ENCODE peak calls at places on chromosomes 5 and 9, in six cellular contexts. One of them, this sample, is unnamed. For H3K4me1, the result is how much of the 10 kb centered on the place peaks cover.

GRCh38 chr5:110517396-110517795 is 209.1 kb downstream of the TMEM232 start:
- DNase-seq in HCT116: no peak
- DNase-seq in IMR-90: no peak
- DNase-seq in body of pancreas: no peak
- DNase-seq in tibial nerve: no peak
- DNase-seq in stomach: no peak
- DNase-seq in this sample: no peak

GRCh38 chr5:88827997-88828396 is 55.0 kb downstream of the MEF2C start:
- DNase-seq in HCT116: no peak
- DNase-seq in IMR-90: peak
- DNase-seq in body of pancreas: no peak
- DNase-seq in tibial nerve: no peak
- DNase-seq in stomach: no peak
- DNase-seq in this sample: no peak

GRCh38 chr9:96217756-96218693 is 84.0 kb downstream of the HSD17B3 start:
- DNase-seq in HCT116: no peak
- DNase-seq in IMR-90: peak
- DNase-seq in body of pancreas: peak
- DNase-seq in tibial nerve: peak
- DNase-seq in stomach: peak
- DNase-seq in this sample: peak

GRCh38 chr5:6827815-6828214 is 114.6 kb downstream of the TENT4A start:
- DNase-seq in HCT116: no peak
- DNase-seq in IMR-90: no peak
- DNase-seq in body of pancreas: no peak
- DNase-seq in tibial nerve: no peak
- DNase-seq in stomach: no peak
- DNase-seq in this sample: no peak

GRCh38 chr5:124878583-124879345 is 132.3 kb upstream of the ZNF608 start:
- DNase-seq in HCT116: no peak
- DNase-seq in IMR-90: no peak
- DNase-seq in body of pancreas: peak
- DNase-seq in tibial nerve: no peak
- DNase-seq in stomach: no peak
- DNase-seq in this sample: no peak

GRCh38 chr9:79578891-79579290 is 7.1 kb downstream of the TLE4 start:
- DNase-seq in HCT116: no peak
- DNase-seq in IMR-90: no peak
- DNase-seq in body of pancreas: no peak
- DNase-seq in tibial nerve: no peak
- DNase-seq in stomach: no peak
- DNase-seq in this sample: no peak

GRCh38 chr5:177455036-177455660 is 8.5 kb downstream of the PRR7 start:
- DNase-seq in HCT116: peak
- DNase-seq in IMR-90: peak
- DNase-seq in body of pancreas: peak
- DNase-seq in tibial nerve: no peak
- DNase-seq in stomach: peak
- DNase-seq in this sample: peak

GRCh38 chr9:121684381-121685145 is 33.1 kb downstream of the DAB2IP start:
- DNase-seq in HCT116: no peak
- DNase-seq in IMR-90: no peak
- DNase-seq in body of pancreas: peak
- DNase-seq in tibial nerve: no peak
- DNase-seq in stomach: peak
- DNase-seq in this sample: no peak

GRCh38 chr5:101663543-101663942 is 632.5 kb downstream of the SLCO4C1 start:
- DNase-seq in HCT116: no peak
- DNase-seq in IMR-90: no peak
- DNase-seq in body of pancreas: no peak
- DNase-seq in tibial nerve: no peak
- DNase-seq in stomach: no peak
- DNase-seq in this sample: no peak

GRCh38 chr9:89527084-89527483 is 29.2 kb upstream of the SEMA4D start:
- DNase-seq in HCT116: no peak
- DNase-seq in IMR-90: no peak
- DNase-seq in body of pancreas: no peak
- DNase-seq in tibial nerve: peak
- DNase-seq in stomach: peak
- DNase-seq in this sample: no peak

GRCh38 chr9:136050706-136051567 is 44.2 kb downstream of the NACC2 start:
- DNase-seq in HCT116: no peak
- DNase-seq in IMR-90: peak
- DNase-seq in body of pancreas: no peak
- DNase-seq in tibial nerve: no peak
- DNase-seq in stomach: no peak
- DNase-seq in this sample: no peak

GRCh38 chr9:70868661-70869652 is 252.5 kb downstream of the TRPM3 start:
- DNase-seq in HCT116: no peak
- DNase-seq in IMR-90: no peak
- DNase-seq in body of pancreas: no peak
- DNase-seq in tibial nerve: no peak
- DNase-seq in stomach: peak
- DNase-seq in this sample: no peak

GRCh38 chr5:163105456-163105855 is 331.9 kb upstream of the CCNG1 start:
- DNase-seq in HCT116: no peak
- DNase-seq in IMR-90: no peak
- DNase-seq in body of pancreas: no peak
- DNase-seq in tibial nerve: no peak
- DNase-seq in stomach: no peak
- DNase-seq in this sample: no peak

GRCh38 chr9:93020151-93020550 is 38.4 kb upstream of the SUSD3 start:
- DNase-seq in HCT116: no peak
- DNase-seq in IMR-90: no peak
- DNase-seq in body of pancreas: no peak
- DNase-seq in tibial nerve: no peak
- DNase-seq in stomach: no peak
- DNase-seq in this sample: no peak

GRCh38 chr9:96100385-96100978 is 201.5 kb downstream of the HSD17B3 start:
- DNase-seq in HCT116: no peak
- DNase-seq in IMR-90: no peak
- DNase-seq in body of pancreas: no peak
- DNase-seq in tibial nerve: no peak
- DNase-seq in stomach: no peak
- DNase-seq in this sample: no peak

GRCh38 chr9:98075332-98075805 is 18.8 kb downstream of the NANS start:
- DNase-seq in HCT116: peak
- DNase-seq in IMR-90: peak
- DNase-seq in body of pancreas: no peak
- DNase-seq in tibial nerve: peak
- DNase-seq in stomach: peak
- DNase-seq in this sample: no peak

GRCh38 chr9:95171001-95171400 is 146.5 kb downstream of the FANCC start:
- DNase-seq in HCT116: no peak
- DNase-seq in IMR-90: peak
- DNase-seq in body of pancreas: no peak
- DNase-seq in tibial nerve: no peak
- DNase-seq in stomach: no peak
- DNase-seq in this sample: no peak

GRCh38 chr9:79693750-79694149 is 122.0 kb downstream of the TLE4 start:
- DNase-seq in HCT116: no peak
- DNase-seq in IMR-90: no peak
- DNase-seq in body of pancreas: no peak
- DNase-seq in tibial nerve: no peak
- DNase-seq in stomach: no peak
- DNase-seq in this sample: peak

GRCh38 chr5:89929834-89930233 is 479.7 kb downstream of the CETN3 start:
- DNase-seq in HCT116: no peak
- DNase-seq in IMR-90: no peak
- DNase-seq in body of pancreas: no peak
- DNase-seq in tibial nerve: no peak
- DNase-seq in stomach: no peak
- DNase-seq in this sample: no peak

GRCh38 chr5:158816306-158816705 is 283.4 kb downstream of the EBF1 start:
- DNase-seq in HCT116: no peak
- DNase-seq in IMR-90: no peak
- DNase-seq in body of pancreas: no peak
- DNase-seq in tibial nerve: no peak
- DNase-seq in stomach: no peak
- DNase-seq in this sample: no peak

GRCh38 chr5:142438573-142438972 is 113.8 kb upstream of the SPRY4 start:
- DNase-seq in HCT116: no peak
- DNase-seq in IMR-90: no peak
- DNase-seq in body of pancreas: no peak
- DNase-seq in tibial nerve: no peak
- DNase-seq in stomach: no peak
- DNase-seq in this sample: no peak

GRCh38 chr9:133786371-133786753 is 48.2 kb upstream of the SARDH start:
- DNase-seq in HCT116: no peak
- DNase-seq in IMR-90: no peak
- DNase-seq in body of pancreas: no peak
- DNase-seq in tibial nerve: no peak
- DNase-seq in stomach: no peak
- DNase-seq in this sample: no peak

GRCh38 chr9:91119679-91120078 is 242.0 kb downstream of the AUH start:
- DNase-seq in HCT116: no peak
- DNase-seq in IMR-90: peak
- DNase-seq in body of pancreas: no peak
- DNase-seq in tibial nerve: no peak
- DNase-seq in stomach: no peak
- DNase-seq in this sample: no peak

GRCh38 chr5:129506950-129507349 is 46.9 kb downstream of the ADAMTS19 start:
- DNase-seq in HCT116: no peak
- DNase-seq in IMR-90: no peak
- DNase-seq in body of pancreas: no peak
- DNase-seq in tibial nerve: no peak
- DNase-seq in stomach: no peak
- DNase-seq in this sample: no peak

GRCh38 chr5:150780816-150781221 is 2.3 kb downstream of the SMIM3 start:
- DNase-seq in HCT116: no peak
- DNase-seq in IMR-90: peak
- DNase-seq in body of pancreas: no peak
- DNase-seq in tibial nerve: no peak
- DNase-seq in stomach: no peak
- DNase-seq in this sample: no peak

GRCh38 chr5:131316026-131316425 is 52.2 kb downstream of the CDC42SE2 start:
- DNase-seq in HCT116: no peak
- DNase-seq in IMR-90: no peak
- DNase-seq in body of pancreas: no peak
- DNase-seq in tibial nerve: no peak
- DNase-seq in stomach: no peak
- DNase-seq in this sample: no peak

GRCh38 chr5:131316822-131317221 is 53.0 kb downstream of the CDC42SE2 start:
- DNase-seq in HCT116: no peak
- DNase-seq in IMR-90: no peak
- DNase-seq in body of pancreas: no peak
- DNase-seq in tibial nerve: no peak
- DNase-seq in stomach: no peak
- DNase-seq in this sample: no peak

GRCh38 chr5:131322926-131323325 is 59.1 kb downstream of the CDC42SE2 start:
- DNase-seq in HCT116: no peak
- DNase-seq in IMR-90: no peak
- DNase-seq in body of pancreas: no peak
- DNase-seq in tibial nerve: no peak
- DNase-seq in stomach: no peak
- DNase-seq in this sample: no peak

GRCh38 chr5:131321066-131321465 is 57.2 kb downstream of the CDC42SE2 start:
- DNase-seq in HCT116: no peak
- DNase-seq in IMR-90: no peak
- DNase-seq in body of pancreas: no peak
- DNase-seq in tibial nerve: no peak
- DNase-seq in stomach: no peak
- DNase-seq in this sample: no peak

DNA sequence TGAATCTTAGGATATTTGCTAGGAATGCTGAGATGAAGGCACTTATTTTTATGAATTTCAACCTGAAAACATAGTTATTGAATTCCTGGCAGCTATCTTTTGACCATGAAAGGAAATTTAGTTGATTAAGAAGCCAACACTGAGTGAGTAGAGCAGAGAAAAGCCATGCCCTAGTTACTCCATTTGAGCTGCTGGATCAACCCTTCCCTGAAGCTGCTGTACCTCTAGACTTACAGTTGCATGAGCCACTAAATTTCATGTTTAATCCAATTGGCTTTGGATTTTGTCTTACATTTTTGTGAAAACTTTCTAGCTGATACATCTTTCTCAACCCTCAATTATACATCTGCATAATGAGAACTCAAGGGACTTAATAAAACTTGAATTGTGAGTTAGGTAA is 54.6 kb downstream of the CDC42SE2 start:
- DNase-seq in HCT116: no peak
- DNase-seq in IMR-90: no peak
- DNase-seq in body of pancreas: no peak
- DNase-seq in tibial nerve: no peak
- DNase-seq in stomach: no peak
- DNase-seq in this sample: no peak
- H3K4me1 ChIP-seq in HCT116: under half
- H3K4me1 ChIP-seq in IMR-90: under half
- H3K4me1 ChIP-seq in body of pancreas: under half
- H3K4me1 ChIP-seq in tibial nerve: under half
- H3K4me1 ChIP-seq in stomach: under half
- H3K4me1 ChIP-seq in this sample: under half

GRCh38 chr5:132477784-132478497 is 12.6 kb downstream of the IRF1 start:
- DNase-seq in HCT116: no peak
- DNase-seq in IMR-90: no peak
- DNase-seq in body of pancreas: peak
- DNase-seq in tibial nerve: no peak
- DNase-seq in stomach: no peak
- DNase-seq in this sample: no peak
- TF ChIP-seq POLR2A in HCT116: no peak
- TF ChIP-seq POLR2A in IMR-90: peak
- TF ChIP-seq POLR2A in body of pancreas: no peak
- TF ChIP-seq POLR2A in tibial nerve: no peak
- TF ChIP-seq POLR2A in stomach: no peak
- TF ChIP-seq POLR2A in this sample: no peak

GRCh38 chr5:172850454-172850797 is 16.4 kb downstream of the ERGIC1 start:
- DNase-seq in HCT116: no peak
- DNase-seq in IMR-90: no peak
- DNase-seq in body of pancreas: no peak
- DNase-seq in tibial nerve: no peak
- DNase-seq in stomach: no peak
- DNase-seq in this sample: peak
- H3K4me1 ChIP-seq in HCT116: under half
- H3K4me1 ChIP-seq in IMR-90: under half
- H3K4me1 ChIP-seq in body of pancreas: half or more
- H3K4me1 ChIP-seq in tibial nerve: under half
- H3K4me1 ChIP-seq in stomach: half or more
- H3K4me1 ChIP-seq in this sample: under half

DNA sequence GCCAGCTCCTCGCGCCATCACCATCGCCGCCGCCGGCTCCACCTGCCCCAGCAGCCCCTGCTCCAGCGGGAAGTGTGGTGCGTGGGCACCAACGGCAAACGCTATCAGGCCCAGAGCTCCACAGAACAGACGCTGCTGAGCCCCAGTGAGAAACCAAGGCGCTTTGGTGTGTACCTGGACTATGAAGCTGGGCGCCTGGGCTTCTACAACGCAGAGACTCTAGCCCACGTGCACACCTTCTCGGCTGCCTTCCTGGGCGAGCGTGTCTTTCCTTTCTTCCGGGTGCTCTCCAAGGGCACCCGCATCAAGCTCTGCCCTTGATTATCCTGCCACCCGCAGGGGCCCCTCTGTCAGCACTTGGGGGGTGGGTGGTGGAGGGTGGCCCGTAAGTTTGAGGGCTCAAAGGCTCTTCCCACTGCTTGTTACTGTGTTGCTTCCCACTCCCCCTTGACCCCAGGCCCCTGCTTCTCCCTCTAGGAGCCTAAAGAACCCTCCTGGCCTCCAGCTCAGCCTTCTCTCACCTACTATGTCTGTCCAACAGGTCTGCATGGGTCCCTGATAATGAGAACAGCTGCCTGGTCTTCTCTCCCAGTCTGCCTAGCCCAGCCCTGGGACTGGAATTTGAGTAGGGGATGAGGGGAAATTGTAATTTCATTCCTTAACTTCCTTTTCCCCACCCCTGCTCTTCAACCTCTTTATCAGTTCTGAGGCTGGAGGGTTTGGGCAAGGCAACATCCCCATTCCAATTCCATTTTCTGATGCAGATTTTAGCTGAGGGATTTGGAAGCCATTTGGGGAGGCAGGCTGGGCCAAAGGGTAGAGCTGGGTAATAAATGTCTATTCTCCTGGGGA is 9.0 kb downstream of the RACK1 start:
- DNase-seq in HCT116: no peak
- DNase-seq in IMR-90: no peak
- DNase-seq in body of pancreas: no peak
- DNase-seq in tibial nerve: no peak
- DNase-seq in stomach: no peak
- DNase-seq in this sample: no peak
- TF ChIP-seq POLR2A in HCT116: no peak
- TF ChIP-seq POLR2A in IMR-90: peak
- TF ChIP-seq POLR2A in body of pancreas: peak
- TF ChIP-seq POLR2A in tibial nerve: no peak
- TF ChIP-seq POLR2A in stomach: no peak
- TF ChIP-seq POLR2A in this sample: no peak